ENCODE peak calls at places on chromosomes 4 and X, in seven cellular contexts. D is stimulated activated CD4-positive, alpha-beta T cell treated with anti-CD3 and anti-CD28 coated beads, Interleukin-12 subunit alpha, Interleukin-12 subunit beta, amount 100 ng/mL, for 4 hours; V is CD8-positive, alpha-beta T cell; S is HCT116; U is RPMI8226; K is germinal center; Y is activated effector memory CD4-positive, alpha-beta T cell treated with Interleukin-2 at 50 U/mL for 16 hours. P is an unnamed sample.

GRCh38 chr4:140349816-140350215 is 23.6 kb upstream of the SCOC start:
- DNase-seq in V (no peak), S (no peak), U (no peak), K (no peak), Y (no peak), D (no peak), P (no peak)

GRCh38 chr4:81052119-81053068 is 21.9 kb downstream of the BMP3 start:
- DNase-seq in D (peak), V (peak), U (peak), K (peak), Y (no peak), S (peak), P (no peak)

GRCh38 chr4:7956306-7957112 is 16.8 kb upstream of the AFAP1 start:
- DNase-seq in D (no peak), K (no peak), U (no peak), Y (no peak), V (no peak), S (no peak), P (no peak)

GRCh38 chr4:76654084-76654483 is 219.1 kb downstream of the SHROOM3 start:
- DNase-seq in S (no peak), D (no peak), V (no peak), K (no peak), Y (no peak), U (no peak), P (no peak)

GRCh38 chr4:1759170-1759817 is 33.8 kb upstream of the FGFR3 start:
- DNase-seq in U (no peak), V (no peak), S (no peak), K (no peak), Y (no peak), D (no peak), P (no peak)

GRCh38 chr4:6461301-6462165 is 10.9 kb downstream of the PPP2R2C start:
- DNase-seq in V (no peak), S (no peak), Y (no peak), K (no peak), D (no peak), U (no peak), P (no peak)

GRCh38 chrX:427812-428725 is 41.4 kb upstream of the PPP2R3B start:
- DNase-seq in K (no peak), U (peak), D (peak), S (no peak), V (no peak), Y (no peak), P (peak)

GRCh38 chr4:158050942-158051341 is 121.9 kb downstream of the GASK1B start:
- DNase-seq in S (no peak), K (no peak), D (no peak), Y (no peak), V (no peak), U (no peak), P (no peak)

GRCh38 chrX:66677430-66677829 is 38.6 kb upstream of the EDA2R start:
- DNase-seq in D (no peak), S (no peak), K (no peak), Y (no peak), V (no peak), U (no peak), P (no peak)

GRCh38 chr4:147340111-147340510 is 140.8 kb upstream of the EDNRA start:
- DNase-seq in Y (no peak), V (no peak), S (peak), D (no peak), U (no peak), K (no peak), P (no peak)

GRCh38 chrX:2561461-2561860 is 60.7 kb upstream of the DHRSX start:
- DNase-seq in Y (no peak), K (no peak), U (no peak), S (no peak), V (no peak), D (no peak), P (no peak)

GRCh38 chrX:155023907-155024833 is 1.6 kb upstream of the F8 start:
- DNase-seq in D (no peak), Y (no peak), S (no peak), V (no peak), K (no peak), U (no peak), P (no peak)

GRCh38 chr4:47662975-47663374 is 174.9 kb downstream of the CORIN start:
- DNase-seq in U (peak), K (no peak), D (no peak), V (no peak), Y (no peak), S (peak), P (no peak)

P was measured in A549.